ENCODE peak calls at places on chromosomes 7 and 10, in five cellular contexts. U is right lobe of liver, W is adrenal gland, K is brain microvascular endothelial cell, F is fibroblast of mammary gland. E is an unnamed sample.

GRCh38 chr7:98985945-98986344 is 107.6 kb downstream of the TRRAP start:
- DNase-seq in F (no peak), W (no peak), U (no peak), K (no peak), E (no peak)

GRCh38 chr7:97021443-97022261 is 3.0 kb downstream of the DLX5 start:
- DNase-seq in W (no peak), U (no peak), K (no peak), F (no peak), E (no peak)

GRCh38 chr7:100132697-100133137 is 6.0 kb downstream of the MBLAC1 start:
- DNase-seq in U (peak; percentile 67), K (peak; percentile 49), W (peak; percentile 46), F (peak; percentile 66), E (no peak)

GRCh38 chr7:73387221-73387828 is 46.3 kb upstream of the FZD9 start:
- DNase-seq in K (no peak), F (no peak), W (no peak), U (no peak), E (no peak)

GRCh38 chr10:124222298-124223000 is 129.1 kb upstream of the CHST15 start:
- DNase-seq in K (peak; percentile 1), W (no peak), U (no peak), F (no peak), E (no peak)

GRCh38 chr7:141151726-141152125 is 77.9 kb downstream of the TMEM178B start:
- DNase-seq in W (no peak), U (no peak), F (no peak), K (no peak), E (no peak)

GRCh38 chr10:31975157-31975765 is 46.6 kb upstream of the ARHGAP12 start:
- DNase-seq in F (no peak), W (no peak), U (no peak), K (no peak), E (no peak)

GRCh38 chr10:59680199-59680598 is 29.5 kb downstream of the SLC16A9 start:
- DNase-seq in K (no peak), W (no peak), F (no peak), U (no peak), E (no peak)

GRCh38 chr10:131820626-131821025 is 80.2 kb upstream of the PPP2R2D start:
- DNase-seq in W (no peak), K (no peak), F (no peak), U (no peak), E (no peak)

GRCh38 chr10:20963056-20963455 is 65.9 kb upstream of the NEBL start:
- DNase-seq in W (no peak), F (no peak), K (no peak), U (no peak), E (no peak)

GRCh38 chr10:14118953-14119352 is 211.8 kb downstream of the FRMD4A start:
- DNase-seq in U (no peak), F (no peak), K (no peak), W (no peak), E (no peak)

GRCh38 chr7:130293521-130293920 is 560 bp downstream of the CPA4 start:
- DNase-seq in F (no peak), U (no peak), K (no peak), W (no peak), E (no peak)

DNA sequence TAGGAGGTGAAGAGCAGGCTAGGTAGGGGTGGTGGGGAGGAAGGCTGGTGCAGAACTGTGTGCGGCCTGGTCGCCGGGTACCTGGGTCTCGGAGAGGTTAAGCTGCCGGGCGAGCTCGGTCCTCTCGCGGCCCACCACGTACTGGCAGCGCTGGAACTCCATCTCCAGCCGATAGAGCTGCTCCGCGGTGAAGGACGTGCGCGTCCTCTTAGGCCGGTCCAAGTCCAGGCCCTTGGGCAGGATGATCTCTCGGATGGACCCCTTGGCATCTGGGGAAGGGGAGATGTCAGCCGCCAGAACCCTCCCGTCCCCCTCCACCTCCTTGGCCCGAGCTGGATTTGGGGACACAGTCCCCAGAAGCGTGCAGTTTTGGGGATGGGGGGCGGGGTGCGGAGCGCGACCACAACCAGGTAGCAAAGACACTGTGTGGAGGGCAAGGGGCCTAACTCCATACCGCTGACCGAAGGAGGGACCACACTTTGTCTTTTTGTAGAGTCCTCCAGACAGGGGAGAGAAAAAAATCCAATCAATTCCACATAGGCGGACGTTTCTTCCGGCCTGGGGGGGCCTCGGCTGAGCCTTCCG is 1.6 kb downstream of the VAX1 start:
- DNase-seq in F (no peak), U (no peak), K (no peak), W (no peak), E (no peak)
- H3K4me3 ChIP-seq in F (no peak overlapping the region), U (no peak overlapping the region), K (no peak overlapping the region), W (no peak overlapping the region), E (no peak overlapping the region)

DNA sequence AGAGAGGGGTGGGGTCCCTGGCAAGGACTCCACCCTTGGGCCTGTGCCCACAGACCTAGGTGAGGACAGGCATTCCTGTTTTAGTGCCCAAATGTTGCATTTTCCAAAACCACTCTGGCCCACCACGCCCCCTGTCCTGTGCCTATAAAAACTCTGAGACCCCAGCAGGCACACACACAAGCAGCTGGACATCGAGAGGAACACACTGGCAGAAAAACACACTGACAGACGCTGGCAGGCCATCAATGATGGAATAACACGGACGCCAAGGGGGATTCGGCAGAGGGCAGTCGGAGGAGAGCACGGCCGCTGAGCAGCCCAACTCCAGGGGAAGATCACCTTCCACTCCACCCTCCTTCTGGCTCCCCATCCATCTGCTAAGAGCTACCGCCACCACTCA is 386.9 kb upstream of the AUTS2 start:
- DNase-seq in F (no peak), W (no peak), K (no peak), U (no peak), E (no peak)
- H3K4me3 ChIP-seq in F (no peak overlapping the region), W (no peak overlapping the region), K (no peak overlapping the region), U (no peak overlapping the region), E (no peak overlapping the region)

GRCh38 chr7:152054377-152055230 is 29.1 kb downstream of the GALNT11 start:
- DNase-seq in K (peak; percentile 81), F (peak; percentile 90), W (no peak), U (peak; percentile 48), E (peak; percentile 14)
- H3K4me3 ChIP-seq in K (no peak overlapping the region), F (no peak overlapping the region), W (no peak overlapping the region), U (no peak overlapping the region), E (no peak overlapping the region)

DNA sequence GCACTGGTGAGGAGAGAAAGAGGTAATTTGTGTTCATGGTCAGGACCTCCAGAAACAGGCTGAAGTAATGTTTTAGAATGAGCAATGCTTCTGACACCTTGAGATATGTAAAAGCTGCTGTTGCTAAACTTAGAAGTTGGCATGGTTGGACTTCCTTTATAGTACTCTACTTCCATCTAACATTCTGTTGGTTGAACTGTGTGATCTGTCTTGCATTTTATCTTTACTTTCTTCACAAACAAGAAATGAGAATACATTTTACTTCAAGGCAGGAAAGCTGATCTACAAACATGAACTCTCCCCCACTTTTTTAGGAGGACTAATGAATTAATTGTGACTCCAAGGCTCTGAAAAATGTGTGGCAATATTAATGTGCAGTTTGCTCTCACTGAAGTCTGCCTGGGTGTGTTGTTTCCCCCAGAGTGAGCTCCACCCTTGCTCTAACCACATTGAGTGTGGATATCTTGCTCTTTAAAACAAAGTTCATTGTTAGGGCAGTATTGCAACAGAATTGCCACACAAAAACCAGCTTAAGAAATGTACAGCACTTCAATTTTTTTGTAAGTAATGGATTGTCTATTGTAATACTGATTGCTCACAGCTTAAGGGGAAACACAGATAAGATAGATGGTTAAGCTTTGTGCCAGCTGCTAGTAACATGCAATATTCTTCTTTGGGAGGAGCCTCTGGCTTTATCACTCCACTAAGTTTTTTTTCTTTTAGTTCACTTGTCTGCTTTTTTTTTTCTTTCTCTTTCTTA is 69.0 kb downstream of the ADD3 start:
- DNase-seq in F (peak; percentile 95), W (no peak), U (no peak), K (peak; percentile 87), E (peak; percentile 66)
- H3K4me3 ChIP-seq in F (no peak overlapping the region), W (no peak overlapping the region), U (no peak overlapping the region), K (peak overlapping the region; percentile 12), E (no peak overlapping the region)

DNA sequence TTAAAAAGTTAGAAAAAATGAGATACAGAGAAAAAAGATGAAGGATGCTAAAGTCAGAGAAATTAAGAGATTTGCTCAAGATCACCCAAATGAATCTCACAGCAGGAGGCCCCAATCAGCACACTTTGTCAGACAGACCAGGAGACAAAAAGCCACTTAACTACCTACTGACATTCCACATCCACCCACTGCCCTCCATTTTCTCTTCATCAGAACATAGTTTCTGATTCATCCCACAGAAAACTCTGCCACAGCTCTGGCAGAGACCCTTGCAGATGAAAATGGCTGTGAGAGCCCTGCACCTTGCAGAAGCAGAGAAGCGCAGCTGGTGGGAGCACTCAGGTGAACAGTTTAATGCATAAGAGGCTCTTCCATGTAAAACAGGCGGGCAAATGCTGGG is 26.6 kb downstream of the DGKI start:
- DNase-seq in F (no peak), U (no peak), W (no peak), K (no peak), E (no peak)
- H3K4me3 ChIP-seq in F (no peak overlapping the region), U (no peak overlapping the region), W (no peak overlapping the region), K (no peak overlapping the region), E (no peak overlapping the region)

GRCh38 chr7:87712571-87712970 is 84.4 kb downstream of the RUNDC3B start:
- DNase-seq in F (no peak), W (no peak), K (no peak), U (no peak), E (no peak)
- H3K4me3 ChIP-seq in F (no peak overlapping the region), W (no peak overlapping the region), K (no peak overlapping the region), U (no peak overlapping the region), E (no peak overlapping the region)